ENCODE peak calls at places on chromosomes 12 and 14, in eight cellular contexts. Y is activated CD4-positive, alpha-beta T cell treated with anti-CD3 and anti-CD28 coated beads, Interleukin-2, amount 50 U/mL, for 1 hour; J is naive thymus-derived CD4-positive, alpha-beta T cell; P is putamen; I is A549; K is AG20443; Z is HCEC 1CT; T is fibroblast of the aortic adventitia. V is an unnamed sample.

GRCh38 chr14:61923348-61923747 is 161.1 kb downstream of the SNAPC1 start:
- DNase-seq in Z (peak; percentile 60), K (peak; percentile 15), Y (no peak), T (peak; percentile 7), J (no peak), P (no peak), I (no peak), V (no peak)

GRCh38 chr14:53670701-53671100 is 285.9 kb downstream of the BMP4 start:
- DNase-seq in Z (peak; percentile 84), J (no peak), P (no peak), K (peak; percentile 16), T (peak; percentile 34), Y (no peak), I (no peak), V (no peak)

GRCh38 chr14:95157987-95158712 is 821 bp upstream of the DICER1 start:
- DNase-seq in Z (no peak), P (no peak), I (peak; percentile 57), Y (peak; percentile 28), K (peak; percentile 33), J (peak; percentile 39), T (no peak), V (peak; percentile 19)

GRCh38 chr14:64684091-64684490 is 20.1 kb upstream of the PLEKHG3 start:
- DNase-seq in I (no peak), Z (no peak), Y (no peak), P (peak; percentile 56), K (no peak), J (no peak), T (peak; percentile 34), V (no peak)

GRCh38 chr14:104224516-104225281 is 86.3 kb downstream of the KIF26A start:
- DNase-seq in Z (no peak), K (no peak), I (peak; percentile 35), T (no peak), Y (peak; percentile 19), J (no peak), P (no peak), V (no peak)

GRCh38 chr14:68755016-68755353 is 37.9 kb downstream of the ZFP36L1 start:
- DNase-seq in K (no peak), J (no peak), Y (no peak), Z (no peak), T (no peak), P (no peak), I (no peak), V (no peak)

GRCh38 chr12:76879710-76880025 is 849 bp upstream of the CSRP2 start:
- DNase-seq in T (no peak), Z (no peak), J (no peak), I (no peak), K (no peak), P (no peak), Y (no peak), V (no peak)

GRCh38 chr12:103855896-103856657 is 15.0 kb upstream of the NT5DC3 start:
- DNase-seq in Z (no peak), I (no peak), P (no peak), J (no peak), T (no peak), Y (no peak), K (no peak), V (no peak)

V was measured in AML-193.